ENCODE peak calls at places on chromosome 2, in five cellular contexts. One of them, this sample, is unnamed.

GRCh38 chr2:26982102-26982742 is 11.8 kb downstream of the MAPRE3 start:
- DNase-seq in activated naive CD4-positive, alpha-beta T cell treated with anti-CD3 and anti-CD28 coated beads, Interleukin-2, amount 10 ng/mL, durations not matched to agents 7 days and 5 days: peak
- DNase-seq in SK-MEL-5: peak
- DNase-seq in activated T-helper 1 cell treated with anti-CD3 and anti-CD28 coated beads, Interleukin-2, amount 50 U/mL, for 16 hours: no peak
- DNase-seq in non-pigmented ciliary epithelial cell: no peak
- DNase-seq in this sample: peak

GRCh38 chr2:201916565-201916964 is 110.2 kb downstream of the CDK15 start:
- DNase-seq in SK-MEL-5: no peak
- DNase-seq in non-pigmented ciliary epithelial cell: no peak
- DNase-seq in activated T-helper 1 cell treated with anti-CD3 and anti-CD28 coated beads, Interleukin-2, amount 50 U/mL, for 16 hours: no peak
- DNase-seq in activated naive CD4-positive, alpha-beta T cell treated with anti-CD3 and anti-CD28 coated beads, Interleukin-2, amount 10 ng/mL, durations not matched to agents 7 days and 5 days: no peak
- DNase-seq in this sample: no peak

GRCh38 chr2:8009010-8009597 is 672.8 kb upstream of the ID2 start:
- DNase-seq in activated T-helper 1 cell treated with anti-CD3 and anti-CD28 coated beads, Interleukin-2, amount 50 U/mL, for 16 hours: no peak
- DNase-seq in non-pigmented ciliary epithelial cell: no peak
- DNase-seq in SK-MEL-5: no peak
- DNase-seq in activated naive CD4-positive, alpha-beta T cell treated with anti-CD3 and anti-CD28 coated beads, Interleukin-2, amount 10 ng/mL, durations not matched to agents 7 days and 5 days: no peak
- DNase-seq in this sample: no peak

GRCh38 chr2:45812039-45812500 is 160.6 kb downstream of the PRKCE start:
- DNase-seq in SK-MEL-5: no peak
- DNase-seq in activated naive CD4-positive, alpha-beta T cell treated with anti-CD3 and anti-CD28 coated beads, Interleukin-2, amount 10 ng/mL, durations not matched to agents 7 days and 5 days: no peak
- DNase-seq in non-pigmented ciliary epithelial cell: peak
- DNase-seq in activated T-helper 1 cell treated with anti-CD3 and anti-CD28 coated beads, Interleukin-2, amount 50 U/mL, for 16 hours: no peak
- DNase-seq in this sample: no peak

GRCh38 chr2:177147093-177147694 is 65.4 kb upstream of the HNRNPA3 start:
- DNase-seq in non-pigmented ciliary epithelial cell: peak
- DNase-seq in activated naive CD4-positive, alpha-beta T cell treated with anti-CD3 and anti-CD28 coated beads, Interleukin-2, amount 10 ng/mL, durations not matched to agents 7 days and 5 days: peak
- DNase-seq in SK-MEL-5: peak
- DNase-seq in activated T-helper 1 cell treated with anti-CD3 and anti-CD28 coated beads, Interleukin-2, amount 50 U/mL, for 16 hours: no peak
- DNase-seq in this sample: no peak

GRCh38 chr2:182754231-182754630 is 38.2 kb downstream of the DNAJC10 start:
- DNase-seq in non-pigmented ciliary epithelial cell: no peak
- DNase-seq in activated T-helper 1 cell treated with anti-CD3 and anti-CD28 coated beads, Interleukin-2, amount 50 U/mL, for 16 hours: no peak
- DNase-seq in activated naive CD4-positive, alpha-beta T cell treated with anti-CD3 and anti-CD28 coated beads, Interleukin-2, amount 10 ng/mL, durations not matched to agents 7 days and 5 days: no peak
- DNase-seq in SK-MEL-5: no peak
- DNase-seq in this sample: no peak

GRCh38 chr2:163185160-163185559 is 346.6 kb upstream of the KCNH7 start:
- DNase-seq in non-pigmented ciliary epithelial cell: no peak
- DNase-seq in SK-MEL-5: no peak
- DNase-seq in activated naive CD4-positive, alpha-beta T cell treated with anti-CD3 and anti-CD28 coated beads, Interleukin-2, amount 10 ng/mL, durations not matched to agents 7 days and 5 days: no peak
- DNase-seq in activated T-helper 1 cell treated with anti-CD3 and anti-CD28 coated beads, Interleukin-2, amount 50 U/mL, for 16 hours: no peak
- DNase-seq in this sample: no peak

GRCh38 chr2:122520212-122520611 is 764.8 kb downstream of the TSN start:
- DNase-seq in non-pigmented ciliary epithelial cell: no peak
- DNase-seq in activated naive CD4-positive, alpha-beta T cell treated with anti-CD3 and anti-CD28 coated beads, Interleukin-2, amount 10 ng/mL, durations not matched to agents 7 days and 5 days: no peak
- DNase-seq in activated T-helper 1 cell treated with anti-CD3 and anti-CD28 coated beads, Interleukin-2, amount 50 U/mL, for 16 hours: no peak
- DNase-seq in SK-MEL-5: no peak
- DNase-seq in this sample: no peak

GRCh38 chr2:233440314-233440713 is 86.0 kb downstream of the DGKD start:
- DNase-seq in non-pigmented ciliary epithelial cell: no peak
- DNase-seq in activated naive CD4-positive, alpha-beta T cell treated with anti-CD3 and anti-CD28 coated beads, Interleukin-2, amount 10 ng/mL, durations not matched to agents 7 days and 5 days: peak
- DNase-seq in SK-MEL-5: no peak
- DNase-seq in activated T-helper 1 cell treated with anti-CD3 and anti-CD28 coated beads, Interleukin-2, amount 50 U/mL, for 16 hours: no peak
- DNase-seq in this sample: no peak

GRCh38 chr2:241593271-241593670 is 34.7 kb downstream of the BOK start:
- DNase-seq in SK-MEL-5: no peak
- DNase-seq in non-pigmented ciliary epithelial cell: no peak
- DNase-seq in activated T-helper 1 cell treated with anti-CD3 and anti-CD28 coated beads, Interleukin-2, amount 50 U/mL, for 16 hours: no peak
- DNase-seq in activated naive CD4-positive, alpha-beta T cell treated with anti-CD3 and anti-CD28 coated beads, Interleukin-2, amount 10 ng/mL, durations not matched to agents 7 days and 5 days: no peak
- DNase-seq in this sample: no peak

GRCh38 chr2:174028935-174029334 is 63.8 kb upstream of the SP3 start:
- DNase-seq in non-pigmented ciliary epithelial cell: no peak
- DNase-seq in activated T-helper 1 cell treated with anti-CD3 and anti-CD28 coated beads, Interleukin-2, amount 50 U/mL, for 16 hours: no peak
- DNase-seq in SK-MEL-5: no peak
- DNase-seq in activated naive CD4-positive, alpha-beta T cell treated with anti-CD3 and anti-CD28 coated beads, Interleukin-2, amount 10 ng/mL, durations not matched to agents 7 days and 5 days: no peak
- DNase-seq in this sample: no peak

GRCh38 chr2:204306667-204307066 is 238.6 kb upstream of the PARD3B start:
- DNase-seq in activated T-helper 1 cell treated with anti-CD3 and anti-CD28 coated beads, Interleukin-2, amount 50 U/mL, for 16 hours: no peak
- DNase-seq in activated naive CD4-positive, alpha-beta T cell treated with anti-CD3 and anti-CD28 coated beads, Interleukin-2, amount 10 ng/mL, durations not matched to agents 7 days and 5 days: no peak
- DNase-seq in non-pigmented ciliary epithelial cell: no peak
- DNase-seq in SK-MEL-5: no peak
- DNase-seq in this sample: no peak

GRCh38 chr2:50525423-50525822 is 506.5 kb downstream of the NRXN1 start:
- DNase-seq in SK-MEL-5: no peak
- DNase-seq in non-pigmented ciliary epithelial cell: no peak
- DNase-seq in activated T-helper 1 cell treated with anti-CD3 and anti-CD28 coated beads, Interleukin-2, amount 50 U/mL, for 16 hours: no peak
- DNase-seq in activated naive CD4-positive, alpha-beta T cell treated with anti-CD3 and anti-CD28 coated beads, Interleukin-2, amount 10 ng/mL, durations not matched to agents 7 days and 5 days: no peak
- DNase-seq in this sample: no peak

GRCh38 chr2:189293164-189293563 is 113.6 kb upstream of the COL5A2 start:
- DNase-seq in activated naive CD4-positive, alpha-beta T cell treated with anti-CD3 and anti-CD28 coated beads, Interleukin-2, amount 10 ng/mL, durations not matched to agents 7 days and 5 days: no peak
- DNase-seq in non-pigmented ciliary epithelial cell: no peak
- DNase-seq in activated T-helper 1 cell treated with anti-CD3 and anti-CD28 coated beads, Interleukin-2, amount 50 U/mL, for 16 hours: no peak
- DNase-seq in SK-MEL-5: no peak
- DNase-seq in this sample: no peak

GRCh38 chr2:61117534-61117933 is 44.5 kb upstream of the C2orf74 start:
- DNase-seq in activated T-helper 1 cell treated with anti-CD3 and anti-CD28 coated beads, Interleukin-2, amount 50 U/mL, for 16 hours: no peak
- DNase-seq in activated naive CD4-positive, alpha-beta T cell treated with anti-CD3 and anti-CD28 coated beads, Interleukin-2, amount 10 ng/mL, durations not matched to agents 7 days and 5 days: no peak
- DNase-seq in SK-MEL-5: peak
- DNase-seq in non-pigmented ciliary epithelial cell: no peak
- DNase-seq in this sample: no peak

This sample was measured in T follicular helper cell.